ENCODE peak calls at places on chromosome 16, in six cellular contexts. One of them, this sample, is unnamed.

GRCh38 chr16:57202095-57202886 is 16.2 kb downstream of the RSPRY1 start:
- DNase-seq in H1: no peak
- DNase-seq in IMR-90: no peak
- DNase-seq in H9: no peak
- DNase-seq in mesendoderm: no peak
- DNase-seq in neuronal stem cell: no peak
- DNase-seq in this sample: no peak

GRCh38 chr16:69563605-69564580 is 1.9 kb upstream of the NFAT5 start:
- DNase-seq in H1: no peak
- DNase-seq in IMR-90: peak
- DNase-seq in H9: no peak
- DNase-seq in mesendoderm: peak
- DNase-seq in neuronal stem cell: peak
- DNase-seq in this sample: peak

GRCh38 chr16:8572919-8573724 is 17.2 kb downstream of the TMEM114 start:
- DNase-seq in H1: no peak
- DNase-seq in IMR-90: peak
- DNase-seq in H9: peak
- DNase-seq in mesendoderm: peak
- DNase-seq in neuronal stem cell: no peak
- DNase-seq in this sample: peak

GRCh38 chr16:23917621-23918020 is 81.8 kb downstream of the PRKCB start:
- DNase-seq in H1: no peak
- DNase-seq in IMR-90: no peak
- DNase-seq in H9: no peak
- DNase-seq in mesendoderm: no peak
- DNase-seq in neuronal stem cell: no peak
- DNase-seq in this sample: no peak

GRCh38 chr16:57887711-57888110 is 83.2 kb downstream of the CNGB1 start:
- DNase-seq in H1: no peak
- DNase-seq in IMR-90: no peak
- DNase-seq in H9: no peak
- DNase-seq in mesendoderm: no peak
- DNase-seq in neuronal stem cell: no peak
- DNase-seq in this sample: no peak

GRCh38 chr16:11254913-11255736 is 879 bp downstream of the SOCS1 start:
- DNase-seq in H1: no peak
- DNase-seq in IMR-90: peak
- DNase-seq in H9: no peak
- DNase-seq in mesendoderm: no peak
- DNase-seq in neuronal stem cell: peak
- DNase-seq in this sample: peak

GRCh38 chr16:14531613-14532012 is 98.4 kb downstream of the PARN start:
- DNase-seq in H1: no peak
- DNase-seq in IMR-90: no peak
- DNase-seq in H9: no peak
- DNase-seq in mesendoderm: no peak
- DNase-seq in neuronal stem cell: no peak
- DNase-seq in this sample: no peak

GRCh38 chr16:78952630-78953029 is 647.9 kb downstream of the MAF start:
- DNase-seq in H1: no peak
- DNase-seq in IMR-90: no peak
- DNase-seq in H9: no peak
- DNase-seq in mesendoderm: no peak
- DNase-seq in neuronal stem cell: no peak
- DNase-seq in this sample: no peak

GRCh38 chr16:1989826-1990335 is at the start of gene SYNGR3:
- DNase-seq in H1: no peak
- DNase-seq in IMR-90: no peak
- DNase-seq in H9: no peak
- DNase-seq in mesendoderm: peak
- DNase-seq in neuronal stem cell: no peak
- DNase-seq in this sample: no peak

GRCh38 chr16:69448470-69449193 is 24.2 kb downstream of the CYB5B start:
- DNase-seq in H1: no peak
- DNase-seq in IMR-90: peak
- DNase-seq in H9: no peak
- DNase-seq in mesendoderm: no peak
- DNase-seq in neuronal stem cell: no peak
- DNase-seq in this sample: peak

GRCh38 chr16:78505544-78506371 is 406.3 kb downstream of the WWOX start:
- DNase-seq in H1: no peak
- DNase-seq in IMR-90: no peak
- DNase-seq in H9: peak
- DNase-seq in mesendoderm: peak
- DNase-seq in neuronal stem cell: no peak
- DNase-seq in this sample: no peak

GRCh38 chr16:79764415-79765149 is 164.0 kb upstream of the MAF start:
- DNase-seq in H1: no peak
- DNase-seq in IMR-90: no peak
- DNase-seq in H9: no peak
- DNase-seq in mesendoderm: no peak
- DNase-seq in neuronal stem cell: no peak
- DNase-seq in this sample: no peak

GRCh38 chr16:64440421-64440831 is 681.4 kb downstream of the CDH11 start:
- DNase-seq in H1: no peak
- DNase-seq in IMR-90: peak
- DNase-seq in H9: no peak
- DNase-seq in mesendoderm: no peak
- DNase-seq in neuronal stem cell: no peak
- DNase-seq in this sample: peak

GRCh38 chr16:1706386-1707192 is 594 bp downstream of the MAPK8IP3 start:
- DNase-seq in H1: no peak
- DNase-seq in IMR-90: peak
- DNase-seq in H9: no peak
- DNase-seq in mesendoderm: peak
- DNase-seq in neuronal stem cell: no peak
- DNase-seq in this sample: peak

GRCh38 chr16:27402964-27403600 is 1.1 kb downstream of the IL21R start:
- DNase-seq in H1: no peak
- DNase-seq in IMR-90: no peak
- DNase-seq in H9: no peak
- DNase-seq in mesendoderm: no peak
- DNase-seq in neuronal stem cell: no peak
- DNase-seq in this sample: no peak

GRCh38 chr16:69166946-69167930 is 19.7 kb upstream of the SNTB2 start:
- DNase-seq in H1: no peak
- DNase-seq in IMR-90: peak
- DNase-seq in H9: no peak
- DNase-seq in mesendoderm: no peak
- DNase-seq in neuronal stem cell: no peak
- DNase-seq in this sample: no peak

GRCh38 chr16:73921295-73921694 is 375.3 kb upstream of the PSMD7 start:
- DNase-seq in H1: no peak
- DNase-seq in IMR-90: no peak
- DNase-seq in H9: no peak
- DNase-seq in mesendoderm: no peak
- DNase-seq in neuronal stem cell: no peak
- DNase-seq in this sample: no peak

GRCh38 chr16:1299012-1299867 is 10.2 kb upstream of the UBE2I start:
- DNase-seq in H1: no peak
- DNase-seq in IMR-90: no peak
- DNase-seq in H9: no peak
- DNase-seq in mesendoderm: no peak
- DNase-seq in neuronal stem cell: no peak
- DNase-seq in this sample: no peak

GRCh38 chr16:15548482-15548891 is 94.5 kb downstream of the MARF1 start:
- DNase-seq in H1: no peak
- DNase-seq in IMR-90: peak
- DNase-seq in H9: no peak
- DNase-seq in mesendoderm: peak
- DNase-seq in neuronal stem cell: no peak
- DNase-seq in this sample: no peak

GRCh38 chr16:62445909-62446308 is 409.7 kb upstream of the CDH8 start:
- DNase-seq in H1: no peak
- DNase-seq in IMR-90: no peak
- DNase-seq in H9: no peak
- DNase-seq in mesendoderm: no peak
- DNase-seq in neuronal stem cell: no peak
- DNase-seq in this sample: no peak

GRCh38 chr16:23181506-23181905 is 1.0 kb upstream of the SCNN1G start:
- DNase-seq in H1: no peak
- DNase-seq in IMR-90: no peak
- DNase-seq in H9: no peak
- DNase-seq in mesendoderm: no peak
- DNase-seq in neuronal stem cell: no peak
- DNase-seq in this sample: no peak

GRCh38 chr16:24610421-24610765 is 71.0 kb downstream of the RBBP6 start:
- DNase-seq in H1: no peak
- DNase-seq in IMR-90: peak
- DNase-seq in H9: peak
- DNase-seq in mesendoderm: peak
- DNase-seq in neuronal stem cell: peak
- DNase-seq in this sample: peak

GRCh38 chr16:89749637-89750036 is 28.3 kb downstream of the ZNF276 start:
- DNase-seq in H1: no peak
- DNase-seq in IMR-90: no peak
- DNase-seq in H9: no peak
- DNase-seq in mesendoderm: no peak
- DNase-seq in neuronal stem cell: no peak
- DNase-seq in this sample: no peak

GRCh38 chr16:2341456-2342447 is 1.2 kb upstream of the ABCA3 start:
- DNase-seq in H1: no peak
- DNase-seq in IMR-90: no peak
- DNase-seq in H9: peak
- DNase-seq in mesendoderm: no peak
- DNase-seq in neuronal stem cell: no peak
- DNase-seq in this sample: no peak

GRCh38 chr16:8850279-8850885 is 18.4 kb downstream of the CARHSP1 start:
- DNase-seq in H1: no peak
- DNase-seq in IMR-90: peak
- DNase-seq in H9: peak
- DNase-seq in mesendoderm: no peak
- DNase-seq in neuronal stem cell: no peak
- DNase-seq in this sample: peak

GRCh38 chr16:89951509-89951908 is 3.0 kb downstream of the DEF8 start:
- DNase-seq in H1: no peak
- DNase-seq in IMR-90: no peak
- DNase-seq in H9: no peak
- DNase-seq in mesendoderm: no peak
- DNase-seq in neuronal stem cell: no peak
- DNase-seq in this sample: no peak

GRCh38 chr16:14448874-14449273 is 181.2 kb downstream of the PARN start:
- DNase-seq in H1: no peak
- DNase-seq in IMR-90: no peak
- DNase-seq in H9: no peak
- DNase-seq in mesendoderm: no peak
- DNase-seq in neuronal stem cell: no peak
- DNase-seq in this sample: no peak

GRCh38 chr16:25264599-25264998 is 7.0 kb upstream of the ZKSCAN2 start:
- DNase-seq in H1: no peak
- DNase-seq in IMR-90: no peak
- DNase-seq in H9: no peak
- DNase-seq in mesendoderm: no peak
- DNase-seq in neuronal stem cell: no peak
- DNase-seq in this sample: peak

GRCh38 chr16:3959148-3959547 is 78.6 kb upstream of the CREBBP start:
- DNase-seq in H1: no peak
- DNase-seq in IMR-90: peak
- DNase-seq in H9: no peak
- DNase-seq in mesendoderm: no peak
- DNase-seq in neuronal stem cell: no peak
- DNase-seq in this sample: peak
- H2BK15ac ChIP-seq in H1: no peak
- H2BK15ac ChIP-seq in IMR-90: no peak
- H2BK15ac ChIP-seq in H9: no peak
- H2BK15ac ChIP-seq in mesendoderm: no peak
- H2BK15ac ChIP-seq in neuronal stem cell: no peak
- H2BK15ac ChIP-seq in this sample: no peak

GRCh38 chr16:3884398-3884797 is 3.9 kb upstream of the CREBBP start:
- DNase-seq in H1: no peak
- DNase-seq in IMR-90: no peak
- DNase-seq in H9: no peak
- DNase-seq in mesendoderm: no peak
- DNase-seq in neuronal stem cell: no peak
- DNase-seq in this sample: no peak
- H2BK15ac ChIP-seq in H1: no peak
- H2BK15ac ChIP-seq in IMR-90: no peak
- H2BK15ac ChIP-seq in H9: no peak
- H2BK15ac ChIP-seq in mesendoderm: no peak
- H2BK15ac ChIP-seq in neuronal stem cell: no peak
- H2BK15ac ChIP-seq in this sample: no peak

DNA sequence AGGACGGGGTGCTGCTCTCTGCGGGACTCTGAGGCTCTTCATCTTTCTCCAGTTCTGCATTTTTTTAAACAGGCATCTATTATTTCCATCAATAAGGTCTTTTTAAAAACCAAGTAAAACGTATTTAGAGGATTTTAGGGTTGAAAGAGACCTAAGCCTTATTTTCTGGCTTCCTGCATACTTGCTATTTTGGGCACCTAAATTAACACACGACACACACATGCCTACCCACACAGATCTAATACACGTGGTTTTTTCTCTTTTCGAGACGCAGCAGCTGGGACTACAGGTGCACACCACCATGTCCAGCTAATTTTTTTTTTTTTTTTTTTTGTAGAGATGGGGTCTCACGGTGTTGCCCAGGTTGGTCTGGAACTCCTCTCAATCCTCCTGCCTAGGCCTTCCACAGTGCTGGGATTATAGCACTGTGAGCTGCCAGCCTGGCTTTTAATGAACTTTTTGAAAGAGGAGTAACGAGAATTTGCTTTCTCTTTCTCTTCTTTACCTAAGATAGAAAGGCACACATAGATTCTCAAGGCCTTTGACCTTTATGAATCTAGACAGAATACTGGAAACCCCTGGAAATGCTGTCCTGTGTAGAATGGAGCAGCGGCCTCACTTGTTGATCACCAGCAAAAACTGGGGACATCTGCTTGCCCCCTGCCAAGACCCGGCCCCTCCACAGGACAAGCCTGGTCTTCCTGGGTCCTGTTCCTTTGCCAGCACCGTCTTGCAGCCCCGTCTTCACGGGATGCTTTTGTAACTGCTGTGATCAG is 13.8 kb downstream of the DNAAF8 start:
- DNase-seq in H1: no peak
- DNase-seq in IMR-90: no peak
- DNase-seq in H9: no peak
- DNase-seq in mesendoderm: no peak
- DNase-seq in neuronal stem cell: no peak
- DNase-seq in this sample: no peak
- H2BK15ac ChIP-seq in H1: no peak
- H2BK15ac ChIP-seq in IMR-90: no peak
- H2BK15ac ChIP-seq in H9: no peak
- H2BK15ac ChIP-seq in mesendoderm: no peak
- H2BK15ac ChIP-seq in neuronal stem cell: no peak
- H2BK15ac ChIP-seq in this sample: no peak

GRCh38 chr16:5215911-5216310 is 118.3 kb upstream of the EEF2KMT start:
- DNase-seq in H1: no peak
- DNase-seq in IMR-90: no peak
- DNase-seq in H9: no peak
- DNase-seq in mesendoderm: peak
- DNase-seq in neuronal stem cell: peak
- DNase-seq in this sample: no peak

GRCh38 chr16:5216681-5217080 is 119.1 kb upstream of the EEF2KMT start:
- DNase-seq in H1: no peak
- DNase-seq in IMR-90: no peak
- DNase-seq in H9: no peak
- DNase-seq in mesendoderm: no peak
- DNase-seq in neuronal stem cell: no peak
- DNase-seq in this sample: no peak

GRCh38 chr16:5222770-5223169 is 125.2 kb upstream of the EEF2KMT start:
- DNase-seq in H1: no peak
- DNase-seq in IMR-90: no peak
- DNase-seq in H9: no peak
- DNase-seq in mesendoderm: no peak
- DNase-seq in neuronal stem cell: no peak
- DNase-seq in this sample: no peak

GRCh38 chr16:5220705-5221104 is 123.1 kb upstream of the EEF2KMT start:
- DNase-seq in H1: no peak
- DNase-seq in IMR-90: no peak
- DNase-seq in H9: no peak
- DNase-seq in mesendoderm: no peak
- DNase-seq in neuronal stem cell: no peak
- DNase-seq in this sample: no peak
- H2BK15ac ChIP-seq in H1: no peak
- H2BK15ac ChIP-seq in IMR-90: no peak
- H2BK15ac ChIP-seq in H9: no peak
- H2BK15ac ChIP-seq in mesendoderm: no peak
- H2BK15ac ChIP-seq in neuronal stem cell: no peak
- H2BK15ac ChIP-seq in this sample: no peak

This sample was measured in mesenchymal stem cell.